ENCODE peak calls at places on chromosomes 1 and 21, in eight cellular contexts. G, Z, I, T, P, O, Q and A are unnamed samples.

GRCh38 chr1:174812656-174813055 is 187.1 kb upstream of the CACYBP start:
- DNase-seq in G (peak), Z (no peak), I (no peak), T (no peak), P (no peak), O (no peak), Q (no peak), A (no peak)

GRCh38 chr1:168243636-168244212 is 17.9 kb downstream of the SFT2D2 start:
- DNase-seq in G (no peak), Z (no peak), I (no peak), T (no peak), P (no peak), O (no peak), Q (no peak), A (no peak)

GRCh38 chr1:8204823-8205222 is 113.1 kb upstream of the SLC45A1 start:
- DNase-seq in G (no peak), Z (no peak), I (no peak), T (no peak), P (no peak), O (no peak), Q (no peak), A (no peak)

GRCh38 chr1:202056644-202057334 is 46.4 kb downstream of the ELF3 start:
- DNase-seq in G (no peak), Z (no peak), I (peak), T (peak), P (no peak), O (no peak), Q (no peak), A (no peak)

GRCh38 chr1:95116666-95117206 is 419 bp upstream of the TLCD4 start:
- DNase-seq in G (peak), Z (peak), I (peak), T (peak), P (no peak), O (peak), Q (peak), A (peak)

GRCh38 chr1:33257759-33258712 is 1.7 kb downstream of the ZNF362 start:
- DNase-seq in G (no peak), Z (no peak), I (no peak), T (peak), P (no peak), O (peak), Q (no peak), A (no peak)

GRCh38 chr21:44982558-44983244 is 42.9 kb downstream of the SLX9 start:
- DNase-seq in G (no peak), Z (no peak), I (no peak), T (peak), P (peak), O (no peak), Q (no peak), A (peak)

GRCh38 chr1:94543003-94543402 is 1.4 kb upstream of the F3 start:
- DNase-seq in G (peak), Z (no peak), I (no peak), T (no peak), P (no peak), O (no peak), Q (no peak), A (peak)

GRCh38 chr1:9809122-9809521 is 14.6 kb downstream of the CLSTN1 start:
- DNase-seq in G (no peak), Z (no peak), I (no peak), T (no peak), P (no peak), O (peak), Q (no peak), A (no peak)

GRCh38 chr1:16014509-16015482 is 3.0 kb downstream of the HSPB7 start:
- DNase-seq in G (no peak), Z (no peak), I (no peak), T (peak), P (no peak), O (no peak), Q (no peak), A (peak)

GRCh38 chr21:44566403-44566802 is 7.1 kb upstream of the KRTAP10-4 start:
- DNase-seq in G (no peak), Z (no peak), I (no peak), T (no peak), P (no peak), O (no peak), Q (no peak), A (no peak)

GRCh38 chr1:220767312-220768126 is 19.2 kb upstream of the MTARC1 start:
- DNase-seq in G (no peak), Z (no peak), I (no peak), T (no peak), P (peak), O (no peak), Q (no peak), A (no peak)